ENCODE peak calls at places on chromosomes 5 and 9, in six cellular contexts. S is right lobe of liver; V is heart right ventricle; U is ovary; R is CD8-positive, alpha-beta T cell; E is GM23248. F is an unnamed sample.

GRCh38 chr9:114270120-114270975 is 52.5 kb upstream of the ORM1 start:
- DNase-seq in S (peak; percentile 24), V (no peak), U (no peak), R (no peak), E (no peak), F (no peak)

GRCh38 chr5:150672237-150672883 is 11.3 kb downstream of the MYOZ3 start:
- DNase-seq in S (no peak), V (peak; percentile 59), U (peak; percentile 57), R (peak; percentile 22), E (peak; percentile 56), F (no peak)

GRCh38 chr5:51383494-51384081 is 340 bp downstream of the ISL1 start:
- DNase-seq in S (no peak), V (no peak), U (no peak), R (no peak), E (no peak), F (no peak)

GRCh38 chr9:128420060-128420650 is 502 bp upstream of the CERCAM start:
- DNase-seq in S (peak; percentile 71), V (peak; percentile 70), U (peak; percentile 75), R (peak; percentile 68), E (peak; percentile 90), F (peak; percentile 71)

GRCh38 chr9:128382261-128382660 is 11.1 kb downstream of the URM1 start:
- DNase-seq in S (no peak), V (no peak), U (no peak), R (no peak), E (no peak), F (no peak)

GRCh38 chr9:81851340-81851739 is 76.9 kb upstream of the SPATA31D4 start:
- DNase-seq in S (no peak), V (peak; percentile 36), U (no peak), R (no peak), E (no peak), F (no peak)

GRCh38 chr5:149323235-149324205 is 21.8 kb upstream of the GRPEL2 start:
- DNase-seq in S (no peak), V (no peak), U (no peak), R (no peak), E (peak; percentile 59), F (no peak)

GRCh38 chr5:113336975-113337374 is 97.8 kb downstream of the TSSK1B start:
- DNase-seq in S (no peak), V (peak; percentile 54), U (no peak), R (no peak), E (peak; percentile 78), F (peak; percentile 91)

GRCh38 chr5:123487298-123487697 is 24.7 kb upstream of the CSNK1G3 start:
- DNase-seq in S (no peak), V (no peak), U (peak; percentile 19), R (no peak), E (peak; percentile 82), F (no peak)

GRCh38 chr5:57298985-57299491 is 125.2 kb downstream of the GPBP1 start:
- DNase-seq in S (no peak), V (peak; percentile 68), U (peak; percentile 58), R (peak; percentile 40), E (peak; percentile 87), F (peak; percentile 88)

GRCh38 chr9:107360098-107360497 is 77.0 kb downstream of the RAD23B start:
- DNase-seq in S (no peak), V (no peak), U (no peak), R (no peak), E (peak; percentile 45), F (no peak)

GRCh38 chr5:104326966-104327365 is 764.4 kb upstream of the NUDT12 start:
- DNase-seq in S (no peak), V (no peak), U (no peak), R (no peak), E (no peak), F (no peak)

GRCh38 chr9:114007991-114008666 is 70.0 kb downstream of the AMBP start:
- DNase-seq in S (no peak), V (peak; percentile 2), U (peak; percentile 8), R (no peak), E (no peak), F (no peak)

GRCh38 chr9:223167-223566 is 8.5 kb downstream of the DOCK8 start:
- DNase-seq in S (no peak), V (no peak), U (no peak), R (no peak), E (no peak), F (no peak)

GRCh38 chr5:78509145-78509865 is 139.3 kb downstream of the LHFPL2 start:
- DNase-seq in S (no peak), V (no peak), U (no peak), R (peak; percentile 6), E (no peak), F (no peak)

GRCh38 chr5:34534237-34535108 is 121.7 kb upstream of the RAI14 start:
- DNase-seq in S (no peak), V (no peak), U (no peak), R (no peak), E (peak; percentile 92), F (no peak)

GRCh38 chr5:137084016-137084415 is 415.1 kb downstream of the SPOCK1 start:
- DNase-seq in S (no peak), V (no peak), U (no peak), R (no peak), E (no peak), F (no peak)

GRCh38 chr9:93107825-93108161 is 11.8 kb downstream of the CARD19 start:
- DNase-seq in S (no peak), V (no peak), U (no peak), R (no peak), E (no peak), F (no peak)

GRCh38 chr9:14365667-14366066 is 51.7 kb upstream of the NFIB start:
- DNase-seq in S (no peak), V (no peak), U (no peak), R (no peak), E (peak; percentile 80), F (no peak)

GRCh38 chr5:162256711-162257110 is 189.1 kb downstream of the GABRG2 start:
- DNase-seq in S (no peak), V (no peak), U (no peak), R (no peak), E (no peak), F (no peak)

GRCh38 chr5:1445895-1446601 is 808 bp upstream of the SLC6A3 start:
- DNase-seq in S (peak; percentile 40), V (no peak), U (no peak), R (no peak), E (peak; percentile 36), F (peak; percentile 44)

GRCh38 chr5:103690676-103691075 is 128.1 kb upstream of the NUDT12 start:
- DNase-seq in S (no peak), V (no peak), U (no peak), R (no peak), E (no peak), F (no peak)

GRCh38 chr9:96085536-96086143 is 210.1 kb downstream of the ERCC6L2 start:
- DNase-seq in S (no peak), V (no peak), U (no peak), R (no peak), E (no peak), F (no peak)

GRCh38 chr5:157193699-157194424 is 13.2 kb downstream of the ITK start:
- DNase-seq in S (no peak), V (no peak), U (no peak), R (peak; percentile 48), E (no peak), F (no peak)

GRCh38 chr9:98852463-98852735 is 44.9 kb downstream of the GALNT12 start:
- DNase-seq in S (no peak), V (no peak), U (no peak), R (no peak), E (no peak), F (no peak)

GRCh38 chr9:77462066-77462465 is 186.1 kb downstream of the GNA14 start:
- DNase-seq in S (no peak), V (no peak), U (no peak), R (no peak), E (no peak), F (no peak)

GRCh38 chr9:3244963-3245653 is 280.7 kb downstream of the RFX3 start:
- DNase-seq in S (no peak), V (no peak), U (no peak), R (no peak), E (peak; percentile 15), F (no peak)

GRCh38 chr5:141513021-141513626 is 24.2 kb downstream of the PCDHGC5 start:
- DNase-seq in S (no peak), V (no peak), U (peak; percentile 56), R (peak; percentile 16), E (peak; percentile 83), F (no peak)

GRCh38 chr5:127940854-127941253 is 142.7 kb upstream of the SLC12A2 start:
- DNase-seq in S (no peak), V (no peak), U (no peak), R (no peak), E (no peak), F (no peak)

GRCh38 chr5:158875272-158875679 is 224.4 kb downstream of the EBF1 start:
- DNase-seq in S (no peak), V (no peak), U (no peak), R (no peak), E (peak; percentile 72), F (no peak)

GRCh38 chr9:116697341-116697740 is 10.2 kb downstream of the TRIM32 start:
- DNase-seq in S (no peak), V (no peak), U (no peak), R (no peak), E (peak; percentile 82), F (peak; percentile 55)

GRCh38 chr9:15606667-15607472 is 54.0 kb downstream of the CCDC171 start:
- DNase-seq in S (no peak), V (peak; percentile 5), U (no peak), R (peak; percentile 18), E (peak; percentile 43), F (peak; percentile 42)

GRCh38 chr5:14081791-14082190 is 61.4 kb upstream of the TRIO start:
- DNase-seq in S (no peak), V (no peak), U (no peak), R (no peak), E (peak; percentile 23), F (no peak)

GRCh38 chr9:91200692-91201336 is 160.9 kb downstream of the AUH start:
- DNase-seq in S (no peak), V (no peak), U (no peak), R (no peak), E (no peak), F (no peak)

GRCh38 chr5:172454355-172455086 is at the start of gene SH3PXD2B:
- DNase-seq in S (peak; percentile 86), V (peak; percentile 66), U (peak; percentile 71), R (peak; percentile 36), E (peak; percentile 82), F (peak; percentile 70)

GRCh38 chr5:33148076-33148501 is 292.7 kb upstream of the TARS1 start:
- DNase-seq in S (no peak), V (peak; percentile 34), U (peak; percentile 33), R (no peak), E (peak; percentile 96), F (peak; percentile 65)
- H3K27ac ChIP-seq in S (no peak overlapping the region), V (peak overlapping the region; percentile 6), U (no peak overlapping the region), R (no peak overlapping the region), E (peak overlapping the region; percentile 81), F (peak overlapping the region; percentile 91)

GRCh38 chr9:126337690-126338426 is 11.2 kb downstream of the MVB12B start:
- DNase-seq in S (no peak), V (no peak), U (no peak), R (no peak), E (no peak), F (no peak)
- H3K4me3 ChIP-seq in S (no peak overlapping the region), V (no peak overlapping the region), U (no peak overlapping the region), R (no peak overlapping the region), E (no peak overlapping the region), F (no peak overlapping the region)

GRCh38 chr9:136695955-136696354 is 8.7 kb upstream of the AGPAT2 start:
- DNase-seq in S (peak; percentile 81), V (no peak), U (peak; percentile 13), R (no peak), E (no peak), F (no peak)
- H3K27me3 ChIP-seq in S (no peaks in the 10 kb centered on the region), V (peaks cover 11% of the 10 kb centered on the region), U (no peaks in the 10 kb centered on the region), R (no peaks in the 10 kb centered on the region), E (no peaks in the 10 kb centered on the region), F (peaks cover 31% of the 10 kb centered on the region)

GRCh38 chr9:130352081-130352480 is 86.5 kb downstream of the HMCN2 start:
- DNase-seq in S (no peak), V (no peak), U (no peak), R (no peak), E (no peak), F (no peak)
- H3K27ac ChIP-seq in S (no peak overlapping the region), V (no peak overlapping the region), U (no peak overlapping the region), R (no peak overlapping the region), E (no peak overlapping the region), F (no peak overlapping the region)

F was measured in SJSA1.